ENCODE peak calls at places on chromosomes 3 and 15, in five cellular contexts. F, O, T, K and X are unnamed samples. For H3K36me3, the result is how much of the 10 kb centered on the place peaks cover.

GRCh38 chr3:62532796-62533195 is 159.4 kb upstream of the FEZF2 start:
- DNase-seq in K (no peak), O (no peak), F (no peak), T (no peak), X (no peak)

GRCh38 chr3:13896473-13897154 is 16.7 kb upstream of the WNT7A start:
- DNase-seq in O (peak), T (no peak), K (no peak), F (no peak), X (no peak)

GRCh38 chr3:8136553-8136952 is 365.1 kb upstream of the LMCD1 start:
- DNase-seq in K (no peak), T (no peak), O (no peak), F (no peak), X (no peak)

GRCh38 chr3:175065492-175065891 is 206.4 kb downstream of the NAALADL2 start:
- DNase-seq in T (no peak), F (no peak), O (peak), K (no peak), X (no peak)

GRCh38 chr3:45218578-45219390 is 7.3 kb downstream of the TMEM158 start:
- DNase-seq in O (peak), F (peak), T (no peak), K (no peak), X (no peak)

GRCh38 chr3:63067999-63068645 is 192.9 kb upstream of the CADPS start:
- DNase-seq in T (no peak), F (no peak), O (peak), K (no peak), X (no peak)

GRCh38 chr3:171088984-171089754 is 62.6 kb upstream of the SLC2A2 start:
- DNase-seq in T (no peak), K (no peak), F (no peak), O (peak), X (no peak)

GRCh38 chr15:66151809-66152208 is 101.7 kb downstream of the MEGF11 start:
- DNase-seq in K (peak), O (no peak), F (no peak), T (no peak), X (no peak)

GRCh38 chr3:120092444-120092843 is 1.8 kb downstream of the GSK3B start:
- DNase-seq in F (no peak), K (no peak), T (no peak), O (no peak), X (no peak)

GRCh38 chr3:11156026-11156410 is 1.7 kb downstream of the HRH1 start:
- DNase-seq in T (no peak), F (no peak), O (no peak), K (no peak), X (no peak)

DNA sequence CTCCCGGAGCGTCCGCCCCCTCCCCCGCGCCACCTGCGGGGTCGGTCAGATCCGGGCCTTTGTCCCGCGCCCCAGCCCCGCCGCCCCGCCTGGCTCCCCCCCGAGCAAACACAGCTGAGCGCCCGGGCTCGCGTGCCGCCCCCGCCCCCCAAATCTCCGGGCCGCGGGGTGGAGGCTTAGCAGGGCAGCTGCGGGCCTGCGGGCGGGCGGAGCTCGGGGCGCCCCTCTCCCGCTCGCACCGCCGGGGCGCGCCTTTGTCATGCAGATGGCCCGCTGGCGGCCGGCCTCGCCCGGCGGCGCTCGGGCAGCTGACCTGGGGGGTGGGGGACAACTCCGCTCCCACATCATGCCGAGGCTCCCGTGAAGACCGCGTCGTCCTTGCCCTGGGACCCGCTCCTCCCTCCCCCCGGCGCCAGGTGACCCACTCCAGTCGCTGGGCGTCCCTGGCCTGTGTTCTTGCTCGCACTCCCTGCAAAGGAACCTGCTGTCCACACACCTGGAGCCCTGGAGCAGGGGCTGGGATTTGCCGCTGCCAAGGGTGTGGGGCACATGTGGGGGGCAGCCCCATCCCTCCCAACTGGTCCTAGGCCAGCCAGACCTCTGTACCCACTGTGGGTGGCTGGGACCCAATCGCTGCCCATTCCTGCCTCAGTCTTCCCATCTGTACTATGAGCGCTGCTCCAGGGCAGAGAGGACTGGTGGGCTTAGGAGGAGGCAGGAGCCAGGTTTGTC is 33.6 kb downstream of the DNAJB8 start:
- DNase-seq in K (no peak), F (peak), T (no peak), O (no peak), X (peak)
- TF ChIP-seq CTCF in K (no peak), F (no peak), T (no peak), O (no peak), X (no peak)

GRCh38 chr3:129603561-129603942 is 2.9 kb downstream of the PLXND1 start:
- DNase-seq in F (no peak), K (no peak), O (no peak), T (no peak), X (peak)
- H3K4me3 ChIP-seq in F (peak), K (peak), O (peak), T (no peak), X (peak)

GRCh38 chr15:90497374-90497773 is 32.3 kb upstream of the CRTC3 start:
- DNase-seq in T (no peak), K (no peak), O (no peak), F (no peak), X (no peak)
- H3K36me3 ChIP-seq in T (under half), K (half or more), O (under half), F (under half), X (under half)

GRCh38 chr3:111338059-111338698 is 203.8 kb upstream of the CD96 start:
- DNase-seq in T (no peak), O (peak), F (no peak), K (no peak), X (no peak)
- TF ChIP-seq CTCF in T (peak), O (peak), F (peak), K (peak), X (peak)

DNA sequence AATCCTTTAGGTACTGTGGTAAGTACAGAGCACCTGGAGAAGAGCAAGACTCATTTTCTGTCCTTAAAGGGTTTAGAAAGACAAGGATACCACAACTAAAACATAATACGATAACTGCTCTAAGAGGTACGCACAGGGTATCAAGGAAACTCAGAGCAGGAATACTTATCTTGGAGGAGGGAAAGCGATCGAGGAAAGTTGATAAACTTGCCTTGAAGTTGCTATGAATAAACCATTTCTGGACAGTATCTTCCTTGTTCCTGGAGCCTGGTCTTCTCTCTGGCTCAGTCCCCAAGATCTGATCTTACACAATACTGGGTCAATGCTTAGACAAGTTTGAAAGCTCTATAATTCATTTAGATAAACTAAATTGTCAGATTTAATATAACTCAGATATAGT is 17.6 kb upstream of the GATM start:
- DNase-seq in O (no peak), F (no peak), K (no peak), T (no peak), X (no peak)
- H3K4me3 ChIP-seq in O (no peak), F (no peak), K (no peak), T (no peak), X (no peak)

GRCh38 chr3:70990723-70991122 is 592.8 kb downstream of the FOXP1 start:
- DNase-seq in O (peak), K (no peak), T (no peak), F (no peak), X (no peak)
- H3K36me3 ChIP-seq in O (under half), K (under half), T (under half), F (under half), X (under half)